ENCODE peak calls at places on chromosomes 11 and 22, in five cellular contexts. Z is IMR-90, U is H9, K is neuronal stem cell, P is H1. N is an unnamed sample.

GRCh38 chr11:72584293-72584921 is 89.8 kb downstream of the PDE2A start:
- DNase-seq in U (peak), K (no peak), P (peak), Z (peak), N (no peak)

GRCh38 chr11:46330154-46330886 is 16.9 kb upstream of the DGKZ start:
- DNase-seq in Z (no peak), K (no peak), P (peak), U (no peak), N (no peak)

GRCh38 chr11:82682003-82682751 is 51.5 kb downstream of the FAM181B start:
- DNase-seq in K (peak), U (peak), Z (peak), P (no peak), N (peak)

GRCh38 chr11:121109916-121110656 is 9.0 kb downstream of the TECTA start:
- DNase-seq in P (no peak), U (no peak), K (no peak), Z (no peak), N (no peak)

GRCh38 chr11:70548976-70549375 is 150.6 kb downstream of the CTTN start:
- DNase-seq in U (no peak), K (no peak), Z (no peak), P (no peak), N (no peak)

GRCh38 chr11:11349870-11350325 is 3.2 kb downstream of the CSNK2A3 start:
- DNase-seq in K (no peak), U (no peak), P (no peak), Z (peak), N (peak)

GRCh38 chr11:36605221-36606216 is 7.5 kb upstream of the RAG2 start:
- DNase-seq in U (no peak), K (no peak), P (no peak), Z (no peak), N (no peak)

GRCh38 chr11:134904103-134904502 is 492.1 kb upstream of the B3GAT1 start:
- DNase-seq in U (no peak), P (no peak), Z (no peak), K (no peak), N (no peak)

GRCh38 chr11:65112551-65113360 is 1.1 kb downstream of the TM7SF2 start:
- DNase-seq in U (peak), K (no peak), Z (peak), P (peak), N (peak)

GRCh38 chr11:134445601-134446325 is 33.7 kb upstream of the B3GAT1 start:
- DNase-seq in K (no peak), P (no peak), U (no peak), Z (no peak), N (no peak)

GRCh38 chr11:66698491-66698890 is 20.8 kb upstream of the RBM4B start:
- DNase-seq in P (no peak), Z (no peak), K (no peak), U (no peak), N (no peak)

GRCh38 chr11:70251583-70252285 is 18.8 kb upstream of the PPFIA1 start:
- DNase-seq in P (no peak), Z (no peak), U (no peak), K (no peak), N (no peak)

GRCh38 chr11:107741044-107741823 is 29.4 kb upstream of the SLN start:
- DNase-seq in Z (peak), K (no peak), U (no peak), P (peak), N (peak)

GRCh38 chr22:36546932-36547331 is 18.0 kb upstream of the EIF3D start:
- DNase-seq in P (no peak), Z (peak), K (no peak), U (no peak), N (peak)

GRCh38 chr22:33605686-33606085 is 314.6 kb downstream of the LARGE1 start:
- DNase-seq in U (no peak), K (peak), Z (no peak), P (no peak), N (no peak)

GRCh38 chr11:83473771-83474170 is 187.6 kb upstream of the CCDC90B start:
- DNase-seq in U (no peak), P (no peak), K (no peak), Z (no peak), N (no peak)

GRCh38 chr11:129412501-129412900 is 36.9 kb downstream of the BARX2 start:
- DNase-seq in P (no peak), K (no peak), U (no peak), Z (no peak), N (no peak)

GRCh38 chr22:37187891-37188761 is at the start of gene C1QTNF6:
- DNase-seq in Z (peak), U (peak), P (peak), K (peak), N (peak)

GRCh38 chr11:111299111-111300026 is 1.0 kb downstream of the POU2AF3 start:
- DNase-seq in P (peak), K (peak), U (peak), Z (peak), N (peak)

GRCh38 chr22:44701824-44702478 is at the start of gene PRR5:
- DNase-seq in P (peak), U (peak), K (peak), Z (peak), N (peak)

GRCh38 chr11:132095230-132096165 is 725.1 kb downstream of the NTM start:
- DNase-seq in U (no peak), Z (no peak), P (no peak), K (no peak), N (no peak)

GRCh38 chr22:48940988-48941902 is 886.4 kb downstream of the BRD1 start:
- DNase-seq in U (peak), Z (no peak), P (peak), K (no peak), N (no peak)

GRCh38 chr11:57315491-57315890 is 9.3 kb downstream of the TNKS1BP1 start:
- DNase-seq in U (peak), K (no peak), Z (peak), P (no peak), N (peak)

GRCh38 chr11:78251083-78251699 is 62.5 kb downstream of the USP35 start:
- DNase-seq in K (no peak), P (no peak), Z (peak), U (no peak), N (no peak)
- H3K27ac ChIP-seq in K (no peak), P (no peak), Z (no peak), U (no peak), N (no peak)

DNA sequence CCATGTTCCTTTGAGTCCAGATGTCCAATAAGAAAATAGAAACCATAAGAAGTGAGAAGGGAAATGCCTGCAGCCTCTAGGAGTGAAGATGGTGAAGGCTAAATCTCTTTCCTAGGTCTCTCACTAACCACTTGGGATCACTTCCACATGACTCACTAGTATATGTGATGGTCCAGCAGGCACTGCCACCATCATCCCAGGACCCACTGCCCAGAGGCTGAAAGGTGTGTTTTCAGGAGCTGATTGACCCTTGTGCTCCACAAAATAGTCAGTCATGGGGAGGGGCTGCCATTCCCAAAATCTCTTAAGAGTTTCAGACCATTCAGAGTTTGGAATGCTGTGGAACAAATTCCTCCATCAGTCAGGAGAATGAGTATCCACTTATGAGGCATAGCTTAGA is 22.9 kb downstream of the UBASH3B start:
- DNase-seq in U (no peak), K (no peak), Z (no peak), P (no peak), N (no peak)
- H2BK5ac ChIP-seq in U (no peak), K (no peak), Z (no peak), P (no peak), N (no peak)

GRCh38 chr11:3816673-3817072 is 8.3 kb downstream of the PGAP2 start:
- DNase-seq in K (no peak), Z (no peak), U (no peak), P (no peak), N (no peak)
- H3K27ac ChIP-seq in K (no peak), Z (no peak), U (no peak), P (no peak), N (no peak)

DNA sequence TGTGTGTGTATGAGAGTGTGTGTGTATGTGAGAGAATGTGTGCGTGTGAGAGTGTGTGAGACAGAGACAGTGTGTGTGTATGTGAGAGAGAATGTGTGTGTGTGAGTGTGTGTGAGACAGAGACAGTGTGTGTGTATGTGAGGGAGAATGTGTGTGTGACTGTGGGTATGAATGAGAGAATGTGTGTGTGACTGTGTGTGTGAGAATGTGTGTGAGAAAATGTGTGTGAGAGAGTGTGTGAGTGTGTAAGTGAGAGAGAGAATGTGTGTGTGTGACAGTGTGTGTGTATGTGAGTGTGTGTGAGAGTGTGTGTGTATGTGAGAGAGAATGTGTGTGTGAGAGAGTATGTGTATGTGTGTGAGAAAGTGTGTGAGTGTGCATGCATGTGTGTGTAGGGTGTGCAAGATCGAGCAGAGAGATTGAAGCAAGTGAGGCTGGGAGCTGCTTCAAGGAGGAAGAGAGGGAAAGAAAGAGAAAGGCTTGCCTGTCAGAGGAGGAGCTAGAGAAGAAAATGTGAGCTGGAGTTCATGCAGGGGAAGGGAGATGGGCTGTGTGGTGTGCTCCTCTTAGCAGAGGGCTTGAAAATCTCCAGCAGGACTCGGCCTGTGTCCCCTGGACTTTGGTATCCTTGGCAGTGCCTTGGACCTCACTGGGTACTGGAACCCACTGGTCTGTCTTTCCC is 27.7 kb upstream of the TP53I11 start:
- DNase-seq in U (no peak), P (no peak), Z (no peak), K (no peak), N (peak)
- H2BK5ac ChIP-seq in U (no peak), P (peak), Z (peak), K (no peak), N (no peak)

DNA sequence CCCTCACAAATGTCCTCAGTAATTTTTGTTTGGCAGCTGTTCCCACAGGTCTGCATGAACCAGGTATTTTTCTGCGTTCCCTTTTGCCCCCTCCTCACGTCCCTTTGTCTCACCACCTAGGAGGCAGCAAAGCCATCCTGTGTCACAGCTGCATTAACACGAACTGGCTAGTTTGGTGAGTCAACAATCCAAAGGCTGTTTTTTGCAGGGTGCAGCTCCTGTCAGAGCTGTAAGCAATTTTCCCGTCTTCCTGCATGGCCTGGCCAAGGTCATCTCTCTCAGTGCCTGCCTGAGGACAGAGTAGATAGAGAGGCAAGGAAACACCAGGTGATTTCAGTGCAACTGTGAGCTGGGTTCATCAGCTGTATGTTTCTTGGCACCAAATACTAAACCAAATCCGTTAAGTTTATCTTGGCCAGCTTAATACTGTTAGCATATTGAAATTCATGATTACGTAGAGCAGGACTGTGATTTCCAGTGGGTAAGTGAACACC is 20.6 kb upstream of the VSIG10L2 start:
- DNase-seq in Z (no peak), U (no peak), K (no peak), P (no peak), N (no peak)
- H3K27ac ChIP-seq in Z (no peak), U (no peak), K (no peak), P (no peak), N (no peak)

GRCh38 chr11:96326954-96327353 is 16.0 kb downstream of the MAML2 start:
- DNase-seq in U (no peak), P (no peak), Z (no peak), K (no peak), N (no peak)

GRCh38 chr11:96330511-96330859 is 12.5 kb downstream of the MAML2 start:
- DNase-seq in U (no peak), Z (no peak), P (no peak), K (no peak), N (no peak)

GRCh38 chr11:96329855-96330510 is 13.0 kb downstream of the MAML2 start:
- DNase-seq in P (no peak), Z (no peak), K (no peak), U (no peak), N (no peak)

GRCh38 chr11:96329419-96329818 is 13.6 kb downstream of the MAML2 start:
- DNase-seq in K (no peak), U (no peak), Z (no peak), P (no peak), N (no peak)

DNA sequence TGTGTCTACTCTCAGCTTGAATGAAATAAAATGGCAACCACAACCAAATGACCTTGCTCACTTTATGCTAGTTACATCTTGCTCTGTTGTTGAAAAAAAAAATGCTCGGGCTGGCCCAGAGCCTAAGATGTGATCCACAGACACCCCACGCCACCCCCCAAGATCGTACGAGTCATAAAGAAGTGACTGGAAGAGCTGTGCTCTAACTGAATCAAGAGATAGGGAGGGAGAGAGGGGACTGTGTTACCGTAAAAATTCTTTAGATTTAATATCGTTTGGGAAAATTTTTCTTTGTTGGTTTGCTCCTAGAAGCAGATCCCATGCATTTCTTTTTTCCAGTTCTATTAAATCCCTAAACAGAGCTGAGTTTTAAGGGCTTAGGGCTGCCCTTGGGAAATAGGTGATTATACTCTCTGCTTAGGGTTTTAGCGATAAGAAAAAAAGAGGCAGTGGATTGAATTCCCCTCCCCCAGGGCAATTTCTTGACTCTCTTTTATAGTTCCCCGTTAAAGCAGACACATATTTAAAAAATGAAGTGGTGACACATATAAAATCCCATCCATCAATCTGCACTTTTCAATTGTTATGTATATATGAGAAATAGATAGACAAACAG is 14.5 kb downstream of the MAML2 start:
- DNase-seq in K (no peak), Z (peak), U (no peak), P (no peak), N (no peak)
- H2BK5ac ChIP-seq in K (no peak), Z (peak), U (no peak), P (no peak), N (no peak)

GRCh38 chr11:86246293-86246675 is 1.7 kb downstream of the EED start:
- DNase-seq in P (no peak), Z (no peak), U (no peak), K (no peak), N (no peak)
- H3K27ac ChIP-seq in P (no peak), Z (no peak), U (no peak), K (no peak), N (no peak)

GRCh38 chr22:38398609-38399401 is 56.2 kb downstream of the KCNJ4 start:
- DNase-seq in K (peak), P (peak), Z (peak), U (peak), N (peak)

GRCh38 chr22:38402204-38402603 is 52.8 kb downstream of the KCNJ4 start:
- DNase-seq in P (no peak), Z (no peak), K (no peak), U (peak), N (no peak)

GRCh38 chr22:38401336-38402084 is 53.5 kb downstream of the KCNJ4 start:
- DNase-seq in K (no peak), Z (no peak), P (no peak), U (peak), N (no peak)

GRCh38 chr22:38397189-38398097 is 57.6 kb downstream of the KCNJ4 start:
- DNase-seq in Z (no peak), P (peak), U (peak), K (peak), N (peak)
- H2BK5ac ChIP-seq in Z (no peak), P (peak), U (no peak), K (no peak), N (no peak)

GRCh38 chr22:41377846-41378245 is 3.9 kb upstream of the TEF start:
- DNase-seq in U (no peak), Z (no peak), K (no peak), P (no peak), N (no peak)
- H3K27ac ChIP-seq in U (no peak), Z (no peak), K (no peak), P (no peak), N (no peak)

GRCh38 chr11:7677801-7678201 is 4.5 kb upstream of the CYB5R2 start:
- DNase-seq in K (no peak), P (no peak), Z (peak), U (no peak), N (peak)
- H2BK5ac ChIP-seq in K (no peak), P (no peak), Z (no peak), U (no peak), N (no peak)

N was measured in mesenchymal stem cell.